ENCODE peak calls at places on chromosomes 3 and 15, in five cellular contexts. R, T, Z, O and E are unnamed samples.

GRCh38 chr3:192772495-192772894 is 45.2 kb upstream of the FGF12 start:
- DNase-seq in Z (no peak), O (no peak), R (peak), T (no peak), E (no peak)

GRCh38 chr15:84749111-84749991 is 959 bp downstream of the ZNF592 start:
- DNase-seq in Z (peak), O (peak), T (peak), R (peak), E (no peak)

GRCh38 chr3:192929755-192930491 is 12.3 kb upstream of the MB21D2 start:
- DNase-seq in Z (no peak), R (no peak), O (no peak), T (no peak), E (no peak)

GRCh38 chr3:6921876-6922275 is 61.0 kb downstream of the GRM7 start:
- DNase-seq in T (no peak), O (no peak), R (no peak), Z (no peak), E (no peak)

GRCh38 chr3:61278713-61279112 is 27.5 kb upstream of the FHIT start:
- DNase-seq in R (no peak), O (no peak), T (no peak), Z (no peak), E (no peak)

GRCh38 chr15:26771168-26771916 is 1.5 kb downstream of the GABRB3 start:
- DNase-seq in T (no peak), O (no peak), R (no peak), Z (no peak), E (no peak)

GRCh38 chr15:33852094-33852493 is 116.2 kb upstream of the CHRM5 start:
- DNase-seq in T (no peak), R (no peak), O (no peak), Z (no peak), E (no peak)

GRCh38 chr3:122727279-122727678 is 46.6 kb downstream of the PARP14 start:
- DNase-seq in O (no peak), Z (no peak), R (no peak), T (no peak), E (no peak)

GRCh38 chr15:66041276-66041675 is 172.0 kb downstream of the RAB11A start:
- DNase-seq in O (no peak), Z (no peak), T (no peak), R (no peak), E (no peak)

GRCh38 chr3:40994611-40995010 is 204.7 kb upstream of the CTNNB1 start:
- DNase-seq in R (no peak), T (no peak), Z (no peak), O (no peak), E (no peak)

GRCh38 chr15:90836296-90836871 is 32.0 kb upstream of the FURIN start:
- DNase-seq in Z (no peak), T (no peak), R (no peak), O (no peak), E (peak)

GRCh38 chr3:30227571-30228301 is 378.7 kb upstream of the TGFBR2 start:
- DNase-seq in O (no peak), Z (no peak), R (no peak), T (no peak), E (no peak)

GRCh38 chr15:84648539-84648938 is 5.5 kb downstream of the WDR73 start:
- DNase-seq in T (no peak), O (peak), Z (no peak), R (no peak), E (no peak)

GRCh38 chr3:182244222-182244971 is 532.7 kb downstream of the SOX2 start:
- DNase-seq in R (no peak), O (no peak), Z (no peak), T (no peak), E (no peak)

GRCh38 chr3:182245059-182245458 is 533.3 kb downstream of the SOX2 start:
- DNase-seq in Z (no peak), R (no peak), O (no peak), T (no peak), E (no peak)

GRCh38 chr3:182246870-182247269 is 535.1 kb downstream of the SOX2 start:
- DNase-seq in Z (no peak), T (no peak), R (no peak), O (no peak), E (no peak)

GRCh38 chr3:182252802-182253201 is 540.5 kb upstream of the ATP11B start:
- DNase-seq in T (no peak), O (no peak), Z (no peak), R (no peak), E (no peak)

DNA sequence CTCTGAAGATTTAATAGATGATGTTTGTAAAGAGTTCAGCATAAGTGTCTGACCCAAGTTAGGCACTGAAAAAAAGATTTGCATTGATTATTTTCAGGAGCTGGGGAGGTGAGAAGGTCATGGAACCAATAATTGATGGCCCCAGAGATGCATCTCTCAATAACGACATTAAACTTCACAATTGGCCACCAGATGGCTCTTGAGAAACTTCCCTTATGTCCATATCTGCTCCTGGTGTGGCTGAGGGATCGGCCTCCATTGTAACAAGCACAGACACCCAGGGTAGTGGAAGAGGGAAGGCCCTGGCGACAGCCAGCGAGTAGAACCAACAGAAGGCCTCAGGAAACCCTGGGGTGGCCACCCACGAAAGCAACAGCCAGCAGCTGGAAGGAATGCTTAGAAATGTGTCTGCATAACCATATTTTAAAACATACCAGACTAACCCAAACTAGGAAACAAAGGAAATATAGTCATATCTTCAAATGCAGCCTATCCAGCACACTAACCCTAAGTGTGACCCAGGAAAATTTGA is 536.7 kb downstream of the SOX2 start:
- DNase-seq in O (no peak), T (no peak), Z (no peak), R (no peak), E (no peak)
- TF ChIP-seq CTCF in O (no peak), T (no peak), Z (no peak), R (peak), E (no peak)

GRCh38 chr3:19559724-19560442 is 374.1 kb downstream of the EFHB start:
- DNase-seq in O (no peak), Z (no peak), R (no peak), T (no peak), E (no peak)
- H3K4me3 ChIP-seq in O (no peak), Z (no peak), R (no peak), T (no peak), E (no peak)

GRCh38 chr3:119781330-119782198 is at the start of gene NR1I2:
- DNase-seq in Z (peak), R (no peak), T (no peak), O (no peak), E (no peak)
- TF ChIP-seq CTCF in Z (peak), R (no peak), T (no peak), O (no peak), E (no peak)

DNA sequence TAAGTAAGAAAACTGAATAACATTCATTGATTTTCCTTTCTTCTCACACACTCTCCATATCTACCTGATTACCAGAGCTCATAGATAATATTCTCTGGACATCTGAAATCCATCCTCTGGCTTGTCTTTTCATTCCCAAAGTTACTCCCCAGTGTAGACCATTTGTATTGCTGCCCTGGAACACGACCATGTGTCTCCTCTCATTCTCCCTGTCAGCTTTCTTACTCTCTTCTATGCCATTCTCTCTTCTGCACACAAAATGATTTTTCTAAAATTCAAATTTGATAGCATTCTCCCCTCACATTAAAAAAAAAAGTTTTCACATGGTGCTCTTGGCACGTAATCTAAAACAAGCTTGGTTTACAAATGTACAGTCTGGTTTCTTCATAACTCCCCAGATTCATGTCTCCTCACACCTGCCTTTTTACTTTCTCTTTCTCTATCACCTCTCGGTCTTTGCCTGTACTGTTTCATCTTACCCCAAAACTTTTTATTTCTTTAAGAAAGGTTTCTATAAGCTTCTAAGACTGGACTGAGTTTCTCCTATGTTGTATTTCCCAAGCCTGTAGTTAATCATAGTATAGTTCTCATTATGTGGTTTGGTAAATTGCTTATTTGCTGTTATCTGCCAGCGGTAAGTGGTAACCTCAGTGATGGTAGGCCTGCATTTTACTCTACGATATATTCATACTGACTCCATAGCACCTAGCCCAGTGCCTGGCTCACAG is 31.2 kb downstream of the BCHE start:
- DNase-seq in R (no peak), O (no peak), T (no peak), Z (no peak), E (no peak)
- H3K4me3 ChIP-seq in R (peak), O (no peak), T (no peak), Z (peak), E (no peak)

GRCh38 chr3:196514350-196514716 is 813 bp downstream of the SMCO1 start:
- DNase-seq in O (no peak), Z (no peak), T (no peak), R (no peak), E (no peak)
- TF ChIP-seq CTCF in O (no peak), Z (no peak), T (no peak), R (no peak), E (no peak)